ENCODE peak calls at places on chromosome 20, in nine cellular contexts. N is hepatocyte; U is mucosa of descending colon; V is brain microvascular endothelial cell; B is pancreas; E is breast epithelium; C is MCF 10A; X is activated CD8-positive, alpha-beta T cell treated with anti-CD3 and anti-CD28 coated beads for 36 hours; D is fibroblast of mammary gland. L is an unnamed sample.

GRCh38 chr20:41123636-41124035 is 13.7 kb upstream of the PLCG1 start:
- DNase-seq in N (no peak), U (no peak), V (no peak), B (no peak), E (no peak), C (no peak), X (no peak), D (no peak), L (no peak)

GRCh38 chr20:9408422-9409300 is 105.7 kb upstream of the LAMP5 start:
- DNase-seq in N (no peak), U (no peak), V (peak; percentile 69), B (no peak), E (no peak), C (peak; percentile 15), X (no peak), D (peak; percentile 86), L (no peak)

GRCh38 chr20:6693178-6693807 is 74.2 kb upstream of the BMP2 start:
- DNase-seq in N (no peak), U (peak; percentile 64), V (no peak), B (no peak), E (no peak), C (no peak), X (no peak), D (no peak), L (no peak)

GRCh38 chr20:59015812-59016711 is 3.2 kb upstream of the TUBB1 start:
- DNase-seq in N (no peak), U (no peak), V (no peak), B (no peak), E (no peak), C (no peak), X (no peak), D (no peak), L (no peak)

GRCh38 chr20:24502184-24502583 is 32.8 kb downstream of the SYNDIG1 start:
- DNase-seq in N (peak; percentile 76), U (no peak), V (peak; percentile 62), B (no peak), E (no peak), C (no peak), X (no peak), D (peak; percentile 98), L (no peak)

GRCh38 chr20:18001131-18001921 is 32.5 kb downstream of the MGME1 start:
- DNase-seq in N (peak; percentile 71), U (no peak), V (peak; percentile 60), B (peak; percentile 25), E (peak; percentile 90), C (peak; percentile 94), X (no peak), D (peak; percentile 97), L (no peak)

GRCh38 chr20:18504479-18505060 is 3.2 kb upstream of the SEC23B start:
- DNase-seq in N (no peak), U (no peak), V (no peak), B (peak; percentile 54), E (peak; percentile 47), C (no peak), X (no peak), D (peak; percentile 34), L (no peak)

GRCh38 chr20:50957276-50957675 is 1.1 kb downstream of the DPM1 start:
- DNase-seq in N (no peak), U (no peak), V (no peak), B (no peak), E (no peak), C (peak; percentile 31), X (no peak), D (peak; percentile 27), L (no peak)

GRCh38 chr20:14583413-14583812 is 246.0 kb upstream of the FLRT3 start:
- DNase-seq in N (no peak), U (no peak), V (no peak), B (no peak), E (no peak), C (peak; percentile 76), X (no peak), D (peak; percentile 35), L (no peak)

GRCh38 chr20:4961746-4962145 is 39.6 kb downstream of the SLC23A2 start:
- DNase-seq in N (peak; percentile 40), U (no peak), V (peak; percentile 90), B (no peak), E (no peak), C (peak; percentile 67), X (peak; percentile 57), D (peak; percentile 89), L (no peak)

GRCh38 chr20:49729780-49730179 is 16.1 kb upstream of the B4GALT5 start:
- DNase-seq in N (no peak), U (no peak), V (peak; percentile 6), B (no peak), E (no peak), C (no peak), X (no peak), D (peak; percentile 35), L (no peak)

GRCh38 chr20:3316131-3316530 is 77.1 kb upstream of the SLC4A11 start:
- DNase-seq in N (no peak), U (peak; percentile 7), V (no peak), B (no peak), E (no peak), C (no peak), X (no peak), D (no peak), L (no peak)

GRCh38 chr20:17654649-17655285 is 27.3 kb downstream of the RRBP1 start:
- DNase-seq in N (peak; percentile 64), U (peak; percentile 72), V (peak; percentile 45), B (no peak), E (no peak), C (peak; percentile 39), X (peak; percentile 23), D (peak; percentile 64), L (no peak)

GRCh38 chr20:49272654-49273053 is 5.2 kb downstream of the ZNFX1 start:
- DNase-seq in N (no peak), U (no peak), V (no peak), B (no peak), E (no peak), C (no peak), X (no peak), D (no peak), L (peak; percentile 49)

GRCh38 chr20:63160641-63161175 is 55.2 kb downstream of the YTHDF1 start:
- DNase-seq in N (no peak), U (no peak), V (no peak), B (no peak), E (no peak), C (no peak), X (no peak), D (no peak), L (no peak)

GRCh38 chr20:23926941-23927872 is 47.7 kb upstream of the CST5 start:
- DNase-seq in N (no peak), U (no peak), V (no peak), B (no peak), E (no peak), C (no peak), X (no peak), D (peak; percentile 43), L (no peak)

GRCh38 chr20:48794360-48794759 is 33.4 kb downstream of the PREX1 start:
- DNase-seq in N (no peak), U (no peak), V (no peak), B (no peak), E (no peak), C (no peak), X (no peak), D (no peak), L (no peak)

GRCh38 chr20:40339661-40340449 is 349.2 kb downstream of the MAFB start:
- DNase-seq in N (no peak), U (peak; percentile 25), V (no peak), B (peak; percentile 66), E (no peak), C (no peak), X (no peak), D (peak; percentile 27), L (no peak)

GRCh38 chr20:29079769-29080690 is 2177.4 kb upstream of the DEFB115 start:
- DNase-seq in N (no peak), U (peak; percentile 20), V (no peak), B (peak; percentile 57), E (no peak), C (no peak), X (peak; percentile 43), D (peak; percentile 29), L (no peak)

DNA sequence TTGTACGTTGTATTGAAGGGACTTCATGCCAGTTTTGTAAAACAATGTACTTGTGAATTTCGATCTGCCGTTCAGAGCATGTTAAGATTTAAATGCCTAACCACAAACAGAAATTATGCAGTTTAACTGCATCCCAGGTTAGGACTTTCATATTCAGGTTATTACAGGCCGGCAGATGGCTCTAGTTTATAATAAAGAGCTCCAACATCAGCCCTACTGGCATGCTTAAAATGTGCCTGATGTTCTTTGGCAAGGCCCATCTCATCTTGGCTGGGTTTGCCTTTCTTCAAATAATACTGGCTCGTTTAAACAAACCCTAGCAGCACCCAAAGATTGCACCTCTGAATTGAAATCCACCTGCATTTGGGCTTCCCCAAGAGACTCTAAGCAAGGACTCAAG is 169.3 kb upstream of the RIN2 start:
- DNase-seq in N (peak; percentile 16), U (peak; percentile 6), V (no peak), B (no peak), E (peak; percentile 46), C (peak; percentile 4), X (no peak), D (no peak), L (no peak)
- TF ChIP-seq CTCF in N (no peak), U (no peak), V (no peak), B (no peak), E (no peak), C (no peak), X (no peak), D (no peak), L (no peak)

DNA sequence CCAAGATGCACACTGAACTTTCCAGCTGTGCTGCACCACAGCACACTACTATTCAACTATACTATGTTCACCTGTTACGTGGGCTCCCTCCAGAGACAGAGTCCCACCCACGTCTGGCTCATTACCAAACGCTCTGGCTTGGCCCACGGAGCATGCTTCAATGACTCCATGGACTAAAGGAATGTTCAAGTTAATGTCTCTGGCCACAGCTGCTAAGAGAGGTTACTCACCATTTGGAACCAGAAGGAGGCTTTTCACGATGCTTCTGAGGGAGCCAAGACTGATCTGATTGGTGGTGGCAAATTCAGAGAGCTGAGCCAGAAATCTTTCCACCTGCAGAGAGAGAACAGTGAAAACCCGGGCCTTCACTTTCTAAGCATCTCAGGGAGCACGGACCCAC is 15.6 kb downstream of the COMMD7 start:
- DNase-seq in N (no peak), U (no peak), V (peak; percentile 75), B (no peak), E (no peak), C (peak; percentile 42), X (no peak), D (peak; percentile 92), L (no peak)
- TF ChIP-seq CTCF in N (no peak), U (no peak), V (no peak), B (no peak), E (no peak), C (no peak), X (no peak), D (no peak), L (no peak)

GRCh38 chr20:21640556-21640955 is 64.9 kb upstream of the PAX1 start:
- DNase-seq in N (peak; percentile 52), U (no peak), V (no peak), B (no peak), E (no peak), C (peak; percentile 45), X (peak; percentile 8), D (no peak), L (no peak)
- TF ChIP-seq CTCF in N (peak; percentile 39), U (no peak), V (no peak), B (no peak), E (no peak), C (peak; percentile 37), X (no peak), D (no peak), L (no peak)

DNA sequence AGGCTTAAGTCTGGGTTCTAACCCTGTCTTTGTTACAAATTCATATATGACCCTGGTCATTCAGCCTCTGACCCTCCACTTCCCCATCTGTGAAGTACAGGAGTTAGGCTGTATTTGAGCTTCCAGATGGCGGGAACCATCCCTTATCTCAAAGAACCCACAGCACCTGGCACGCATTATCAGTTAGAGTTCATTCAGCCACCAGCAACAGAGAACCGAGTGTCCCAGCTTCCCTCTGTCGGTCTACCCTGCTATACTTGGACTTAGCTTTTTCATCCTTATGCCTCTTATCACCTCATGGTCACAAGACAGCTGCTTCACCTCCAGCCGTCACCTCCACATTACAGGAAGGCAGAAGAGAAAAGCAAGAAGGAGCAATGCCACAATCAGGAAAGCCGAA is 147.8 kb downstream of the EYA2 start:
- DNase-seq in N (no peak), U (no peak), V (no peak), B (no peak), E (no peak), C (no peak), X (no peak), D (no peak), L (no peak)
- TF ChIP-seq CTCF in N (no peak), U (no peak), V (no peak), B (no peak), E (no peak), C (no peak), X (no peak), D (no peak), L (no peak)